ENCODE peak calls at places on chromosomes 11 and 22, in four cellular contexts. T is Calu3, S is astrocyte of the cerebellum, M is lower leg skin. D is an unnamed sample.

GRCh38 chr11:66317766-66318575 is 1.1 kb upstream of the CD248 start:
- DNase-seq in T (no peak), S (no peak), M (peak), D (no peak)

GRCh38 chr11:12058425-12059115 is 50.1 kb upstream of the DKK3 start:
- DNase-seq in T (no peak), S (no peak), M (no peak), D (no peak)

GRCh38 chr11:88709567-88709966 is 356.2 kb downstream of the GRM5 start:
- DNase-seq in T (peak), S (no peak), M (no peak), D (peak)

GRCh38 chr11:114211444-114212122 is 84.6 kb upstream of the NNMT start:
- DNase-seq in T (no peak), S (no peak), M (no peak), D (no peak)

GRCh38 chr11:43576834-43577521 is 103.6 kb upstream of the HSD17B12 start:
- DNase-seq in T (peak), S (peak), M (no peak), D (no peak)

GRCh38 chr11:61698173-61698965 is 18.2 kb downstream of the DAGLA start:
- DNase-seq in T (no peak), S (no peak), M (no peak), D (no peak)

GRCh38 chr11:93767018-93767417 is 17.1 kb upstream of the MED17 start:
- DNase-seq in T (no peak), S (no peak), M (no peak), D (no peak)

GRCh38 chr11:115425816-115426215 is 78.4 kb downstream of the CADM1 start:
- DNase-seq in T (no peak), S (no peak), M (no peak), D (no peak)

GRCh38 chr11:16891964-16892363 is 122.2 kb downstream of the PLEKHA7 start:
- DNase-seq in T (no peak), S (peak), M (no peak), D (no peak)

GRCh38 chr11:44308923-44309482 is 936 bp downstream of the ALX4 start:
- DNase-seq in T (no peak), S (no peak), M (no peak), D (no peak)

GRCh38 chr11:65871811-65872548 is 620 bp downstream of the EFEMP2 start:
- DNase-seq in T (no peak), S (no peak), M (no peak), D (peak)

GRCh38 chr11:66432597-66432996 is 6.1 kb downstream of the MRPL11 start:
- DNase-seq in T (no peak), S (no peak), M (no peak), D (no peak)

GRCh38 chr22:20793386-20794131 is 19.6 kb downstream of the SERPIND1 start:
- DNase-seq in T (no peak), S (no peak), M (no peak), D (no peak)

GRCh38 chr22:44130076-44130711 is 50.5 kb upstream of the PARVG start:
- DNase-seq in T (no peak), S (no peak), M (no peak), D (no peak)

GRCh38 chr11:59769086-59769485 is 13.9 kb downstream of the STX3 start:
- DNase-seq in T (no peak), S (no peak), M (no peak), D (no peak)

GRCh38 chr11:17163742-17164141 is 44.0 kb downstream of the PIK3C2A start:
- DNase-seq in T (no peak), S (no peak), M (no peak), D (no peak)

GRCh38 chr22:25186140-25186539 is 13.5 kb upstream of the CRYBB3 start:
- DNase-seq in T (no peak), S (no peak), M (no peak), D (no peak)

GRCh38 chr11:67056640-67057409 is at the start of gene RHOD:
- DNase-seq in T (peak), S (no peak), M (no peak), D (no peak)

GRCh38 chr11:46143049-46143806 is 22.0 kb upstream of the PHF21A start:
- DNase-seq in T (no peak), S (no peak), M (no peak), D (no peak)

GRCh38 chr11:112513936-112514716 is 253.5 kb upstream of the PLET1 start:
- DNase-seq in T (no peak), S (no peak), M (no peak), D (no peak)

GRCh38 chr22:20940178-20940790 is 23.1 kb downstream of the CRKL start:
- DNase-seq in T (no peak), S (peak), M (no peak), D (no peak)

GRCh38 chr22:44522526-44523170 is 24.6 kb upstream of the RTL6 start:
- DNase-seq in T (no peak), S (no peak), M (no peak), D (no peak)

GRCh38 chr11:117875397-117876048 is 935 bp downstream of the FXYD6 start:
- DNase-seq in T (no peak), S (no peak), M (no peak), D (no peak)

GRCh38 chr22:20211997-20212753 is 55.9 kb downstream of the RTN4R start:
- DNase-seq in T (peak), S (no peak), M (no peak), D (no peak)

GRCh38 chr11:134331565-134332188 is at the start of gene GLB1L2:
- DNase-seq in T (peak), S (no peak), M (peak), D (no peak)

GRCh38 chr22:50595189-50595588 is 5.4 kb upstream of the MAPK8IP2 start:
- DNase-seq in T (no peak), S (no peak), M (no peak), D (no peak)

GRCh38 chr11:76626921-76627391 is 43.6 kb downstream of the LRRC32 start:
- DNase-seq in T (no peak), S (peak), M (no peak), D (no peak)

GRCh38 chr11:34192481-34193401 is 87.3 kb downstream of the NAT10 start:
- DNase-seq in T (peak), S (peak), M (peak), D (peak)

GRCh38 chr11:102530558-102530957 is at the start of gene MMP7:
- DNase-seq in T (peak), S (no peak), M (no peak), D (no peak)

GRCh38 chr22:46547883-46548244 is 10.4 kb upstream of the CELSR1 start:
- DNase-seq in T (peak), S (no peak), M (peak), D (peak)

GRCh38 chr11:2794947-2795346 is 90.6 kb downstream of the CDKN1C start:
- DNase-seq in T (no peak), S (no peak), M (no peak), D (no peak)

GRCh38 chr11:87076874-87077429 is 39.2 kb downstream of the TMEM135 start:
- DNase-seq in T (no peak), S (no peak), M (no peak), D (no peak)

GRCh38 chr11:1918436-1919315 is 827 bp upstream of the TNNT3 start:
- DNase-seq in T (no peak), S (no peak), M (no peak), D (no peak)

DNA sequence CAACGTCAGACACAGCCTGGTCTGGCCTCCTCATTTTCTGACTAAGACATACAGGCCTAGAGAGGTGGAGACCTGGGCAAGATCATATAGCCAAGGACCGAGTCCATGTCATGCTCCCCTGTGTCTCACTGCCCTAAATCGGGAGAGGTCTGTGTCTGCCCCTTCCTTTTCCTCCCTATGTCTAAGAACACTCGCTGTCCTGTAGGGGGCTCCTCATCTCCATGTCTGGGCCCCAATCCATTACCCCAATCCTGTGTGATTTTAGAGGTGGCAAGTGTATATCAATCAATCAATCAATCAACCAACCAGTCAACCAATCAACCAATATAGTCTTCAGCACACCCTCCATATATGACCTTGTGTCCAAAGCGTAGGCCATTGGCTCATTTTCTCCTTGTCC is 125.7 kb downstream of the KIRREL3 start:
- DNase-seq in T (no peak), S (no peak), M (no peak), D (no peak)
- TF ChIP-seq CTCF in T (no peak), S (peak), M (no peak), D (no peak)

GRCh38 chr11:57345555-57346151 is 7.5 kb downstream of the P2RX3 start:
- DNase-seq in T (peak), S (peak), M (peak), D (no peak)

GRCh38 chr11:57342702-57343101 is 4.5 kb downstream of the P2RX3 start:
- DNase-seq in T (no peak), S (no peak), M (no peak), D (no peak)

GRCh38 chr11:57347336-57347735 is 9.2 kb downstream of the P2RX3 start:
- DNase-seq in T (no peak), S (no peak), M (no peak), D (no peak)

GRCh38 chr11:57343825-57344224 is 5.7 kb downstream of the P2RX3 start:
- DNase-seq in T (no peak), S (no peak), M (no peak), D (no peak)

DNA sequence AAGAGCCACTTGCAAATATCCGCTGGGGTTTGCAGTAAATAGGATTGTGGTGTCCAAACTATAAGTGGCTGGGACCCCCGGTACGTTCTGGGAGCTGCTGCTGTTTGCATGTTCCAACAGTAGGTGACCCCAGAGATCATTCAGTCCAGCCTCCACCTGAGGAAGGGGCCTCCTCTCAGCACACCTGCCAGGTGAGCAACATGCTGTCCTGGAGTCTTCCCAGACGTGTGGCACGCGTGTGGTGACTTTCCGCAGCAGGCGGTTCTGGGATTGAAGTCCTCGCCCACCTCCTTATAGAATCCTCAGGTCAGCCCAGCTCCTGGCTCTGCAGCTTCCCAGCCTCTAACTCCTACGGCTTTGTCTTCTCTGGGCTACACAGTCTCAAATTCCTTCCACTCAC is 6.7 kb downstream of the P2RX3 start:
- DNase-seq in T (no peak), S (no peak), M (no peak), D (no peak)
- TF ChIP-seq CTCF in T (no peak), S (no peak), M (no peak), D (no peak)

GRCh38 chr22:38781033-38781432 is 12.9 kb downstream of the DNAL4 start:
- DNase-seq in T (no peak), S (no peak), M (no peak), D (no peak)

GRCh38 chr22:38786631-38787030 is 7.3 kb downstream of the DNAL4 start:
- DNase-seq in T (no peak), S (no peak), M (no peak), D (no peak)

GRCh38 chr22:38783095-38783710 is 10.7 kb downstream of the DNAL4 start:
- DNase-seq in T (no peak), S (no peak), M (no peak), D (no peak)

GRCh38 chr22:38782402-38783094 is 11.4 kb downstream of the DNAL4 start:
- DNase-seq in T (no peak), S (no peak), M (no peak), D (no peak)

DNA sequence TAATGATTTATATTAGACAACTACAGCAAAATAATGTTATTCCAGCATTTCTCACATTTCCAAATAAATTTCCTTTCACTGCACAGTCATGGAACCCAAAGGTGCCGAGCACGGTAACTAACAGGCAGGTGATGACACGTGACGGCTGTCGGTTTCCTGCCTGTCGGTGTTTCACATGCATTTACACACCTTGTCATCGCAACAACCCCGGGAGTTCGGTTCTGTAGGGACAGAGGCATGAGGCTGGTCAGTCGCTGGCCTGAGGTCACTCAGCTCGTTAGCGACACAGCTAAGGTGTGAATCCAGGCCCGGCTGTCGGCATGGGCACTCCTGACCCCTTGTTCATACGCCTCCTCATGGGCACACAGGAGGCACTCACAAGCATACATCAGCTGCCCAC is 9.9 kb downstream of the DNAL4 start:
- DNase-seq in T (no peak), S (no peak), M (no peak), D (no peak)
- TF ChIP-seq CTCF in T (no peak), S (no peak), M (no peak), D (no peak)

GRCh38 chr11:111307472-111308108 is 9.2 kb downstream of the POU2AF3 start:
- DNase-seq in T (no peak), S (no peak), M (no peak), D (no peak)
- TF ChIP-seq CTCF in T (no peak), S (no peak), M (no peak), D (no peak)

DNA sequence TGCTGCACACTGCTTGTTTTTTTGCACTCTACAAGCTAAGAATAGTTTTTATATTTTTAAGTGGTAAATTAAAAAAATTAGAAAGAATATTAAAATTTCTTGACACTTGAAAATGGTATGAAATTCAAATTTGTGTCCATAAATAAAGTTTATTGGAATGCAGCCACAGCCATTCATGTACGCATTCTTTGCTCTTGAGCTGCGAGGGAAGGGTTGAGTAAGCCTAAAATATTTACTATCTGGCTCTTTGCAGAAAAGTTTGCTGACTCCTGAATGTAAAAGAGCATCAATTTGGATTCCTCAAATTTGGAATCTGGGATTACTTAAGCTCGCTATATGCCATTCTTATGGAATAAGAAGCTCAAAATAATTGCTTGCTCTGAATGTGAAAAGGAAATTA is 3.4 kb upstream of the ADAMTS8 start:
- DNase-seq in T (no peak), S (no peak), M (no peak), D (no peak)
- TF ChIP-seq CTCF in T (no peak), S (no peak), M (no peak), D (peak)

GRCh38 chr22:37329239-37330140 is 47.2 kb downstream of the CYTH4 start:
- DNase-seq in T (no peak), S (no peak), M (no peak), D (no peak)

GRCh38 chr22:37328017-37328416 is 45.7 kb downstream of the CYTH4 start:
- DNase-seq in T (peak), S (peak), M (no peak), D (peak)

GRCh38 chr22:37331034-37331428 is 48.7 kb downstream of the CYTH4 start:
- DNase-seq in T (peak), S (peak), M (no peak), D (no peak)

GRCh38 chr22:37331811-37332536 is 49.7 kb downstream of the CYTH4 start:
- DNase-seq in T (peak), S (no peak), M (no peak), D (no peak)

DNA sequence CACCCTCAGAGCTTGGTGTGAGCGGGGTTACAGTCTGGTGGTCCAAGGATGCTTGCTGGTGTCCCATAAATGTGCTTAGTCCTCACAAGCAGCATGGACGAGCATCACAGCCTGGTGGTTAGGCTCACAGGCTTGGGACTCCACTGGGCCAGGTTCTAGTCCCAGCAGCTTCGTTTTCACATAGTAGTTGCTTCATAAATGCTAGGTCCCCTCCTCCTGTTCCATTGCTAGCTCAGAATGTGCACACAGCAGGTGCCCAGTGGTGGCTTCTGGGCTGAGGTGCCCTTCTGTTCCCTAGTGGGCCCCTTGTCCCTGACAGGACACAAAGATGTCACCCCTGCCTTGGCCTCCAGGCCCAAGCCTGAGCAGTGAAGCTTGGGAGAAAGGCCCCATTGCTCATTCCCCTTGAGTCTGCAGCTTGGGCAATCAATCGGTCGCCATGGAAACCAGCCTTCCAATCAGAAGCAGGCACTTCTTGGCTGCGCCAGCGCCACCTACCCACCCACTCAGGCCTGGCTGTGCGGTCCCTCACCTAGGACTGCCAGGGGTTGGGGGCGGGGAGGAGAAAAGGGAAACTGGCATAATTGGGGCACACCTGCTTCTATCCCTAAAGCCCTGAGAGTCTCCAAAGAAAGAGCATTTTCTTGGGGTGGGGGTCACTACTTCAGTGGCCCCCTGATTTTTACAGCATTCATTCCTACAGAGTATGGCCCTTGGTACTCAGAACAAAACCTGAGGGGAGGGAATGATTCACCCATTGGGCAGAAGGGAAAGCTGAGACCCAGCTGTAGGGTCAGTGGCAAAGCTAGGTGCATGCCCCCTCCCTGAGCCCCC is 48.1 kb downstream of the CYTH4 start:
- DNase-seq in T (peak), S (peak), M (no peak), D (no peak)
- TF ChIP-seq CTCF in T (peak), S (peak), M (no peak), D (no peak)

GRCh38 chr11:120512727-120513435 is 1.3 kb downstream of the GRIK4 start:
- DNase-seq in T (peak), S (no peak), M (no peak), D (no peak)
- TF ChIP-seq CTCF in T (no peak), S (peak), M (no peak), D (no peak)

GRCh38 chr11:119942021-119942420 is 195.9 kb downstream of the TRIM29 start:
- DNase-seq in T (no peak), S (no peak), M (no peak), D (no peak)
- TF ChIP-seq CTCF in T (no peak), S (no peak), M (no peak), D (no peak)